ENCODE peak calls at places on chromosomes 4 and X, in nine cellular contexts. C is CD8-positive, alpha-beta memory T cell; R is BJ; T is left ventricle myocardium inferior; P is cardiac muscle cell; U is lung; F is A673; E is neuronal stem cell; I is endodermal cell. J is an unnamed sample.
A peak's percentile ranks its signal among the peaks of the same experiment; 100 is the strongest.

GRCh38 chr4:141080668-141081067 is 52.6 kb downstream of the RNF150 start:
- DNase-seq in C (no peak), R (no peak), T (no peak), P (no peak), U (no peak), F (no peak), E (no peak), I (no peak), J (no peak)

GRCh38 chr4:170589597-170590191 is 499.9 kb upstream of the AADAT start:
- DNase-seq in C (no peak), R (no peak), T (no peak), P (peak; percentile 5), U (no peak), F (peak; percentile 19), E (no peak), I (no peak), J (peak; percentile 13)

GRCh38 chr4:3845744-3846429 is 79.7 kb downstream of the ADRA2C start:
- DNase-seq in C (no peak), R (no peak), T (no peak), P (no peak), U (no peak), F (no peak), E (no peak), I (no peak), J (no peak)

GRCh38 chrX:29470029-29470428 is 745.3 kb upstream of the MAGEB2 start:
- DNase-seq in C (no peak), R (peak; percentile 11), T (no peak), P (no peak), U (no peak), F (peak; percentile 30), E (no peak), I (no peak), J (no peak)

GRCh38 chrX:916235-916609 is 285.6 kb downstream of the SHOX start:
- DNase-seq in C (no peak), R (peak; percentile 91), T (no peak), P (no peak), U (peak; percentile 9), F (no peak), E (no peak), I (no peak), J (no peak)

GRCh38 chr4:95129036-95129435 is 371.3 kb downstream of the BMPR1B start:
- DNase-seq in C (no peak), R (no peak), T (no peak), P (no peak), U (no peak), F (peak; percentile 35), E (no peak), I (no peak), J (no peak)

GRCh38 chr4:151012836-151013235 is 2.2 kb downstream of the LRBA start:
- DNase-seq in C (no peak), R (no peak), T (no peak), P (no peak), U (no peak), F (no peak), E (no peak), I (peak; percentile 71), J (peak; percentile 51)

GRCh38 chrX:19839770-19840254 is 47.6 kb downstream of the SH3KBP1 start:
- DNase-seq in C (no peak), R (no peak), T (no peak), P (no peak), U (no peak), F (no peak), E (no peak), I (no peak), J (no peak)

GRCh38 chrX:41265615-41266014 is 68.3 kb upstream of the DDX3X start:
- DNase-seq in C (peak; percentile 5), R (no peak), T (no peak), P (no peak), U (no peak), F (peak; percentile 59), E (no peak), I (no peak), J (no peak)

GRCh38 chr4:37599092-37599800 is 86.9 kb downstream of the RELL1 start:
- DNase-seq in C (no peak), R (no peak), T (no peak), P (no peak), U (no peak), F (no peak), E (no peak), I (no peak), J (no peak)

GRCh38 chr4:150173854-150174398 is 95.7 kb downstream of the DCLK2 start:
- DNase-seq in C (no peak), R (no peak), T (no peak), P (no peak), U (no peak), F (no peak), E (no peak), I (no peak), J (no peak)

GRCh38 chrX:23276475-23276874 is 58.2 kb upstream of the PTCHD1 start:
- DNase-seq in C (no peak), R (no peak), T (no peak), P (no peak), U (no peak), F (no peak), E (no peak), I (no peak), J (no peak)

GRCh38 chrX:77597511-77597910 is 150.3 kb downstream of the FGF16 start:
- DNase-seq in C (no peak), R (no peak), T (no peak), P (no peak), U (no peak), F (no peak), E (no peak), I (no peak), J (no peak)

GRCh38 chrX:132876509-132876837 is 82.0 kb downstream of the HS6ST2 start:
- DNase-seq in C (no peak), R (no peak), T (no peak), P (peak; percentile 47), U (no peak), F (no peak), E (no peak), I (peak; percentile 79), J (peak; percentile 60)

GRCh38 chr4:114108869-114109268 is 129.4 kb upstream of the ARSJ start:
- DNase-seq in C (no peak), R (no peak), T (no peak), P (no peak), U (no peak), F (peak; percentile 39), E (no peak), I (no peak), J (no peak)

GRCh38 chrX:5915783-5916182 is 312.9 kb downstream of the NLGN4X start:
- DNase-seq in C (no peak), R (no peak), T (no peak), P (no peak), U (no peak), F (peak; percentile 26), E (no peak), I (no peak), J (no peak)
- H3K27me3 ChIP-seq in C (no peaks in the 10 kb centered on the region), R (no peaks in the 10 kb centered on the region), T (no peaks in the 10 kb centered on the region), P (no peaks in the 10 kb centered on the region), U (no peaks in the 10 kb centered on the region), F (no peaks in the 10 kb centered on the region), E (no peaks in the 10 kb centered on the region), I (no peaks in the 10 kb centered on the region), J (no peaks in the 10 kb centered on the region)

DNA sequence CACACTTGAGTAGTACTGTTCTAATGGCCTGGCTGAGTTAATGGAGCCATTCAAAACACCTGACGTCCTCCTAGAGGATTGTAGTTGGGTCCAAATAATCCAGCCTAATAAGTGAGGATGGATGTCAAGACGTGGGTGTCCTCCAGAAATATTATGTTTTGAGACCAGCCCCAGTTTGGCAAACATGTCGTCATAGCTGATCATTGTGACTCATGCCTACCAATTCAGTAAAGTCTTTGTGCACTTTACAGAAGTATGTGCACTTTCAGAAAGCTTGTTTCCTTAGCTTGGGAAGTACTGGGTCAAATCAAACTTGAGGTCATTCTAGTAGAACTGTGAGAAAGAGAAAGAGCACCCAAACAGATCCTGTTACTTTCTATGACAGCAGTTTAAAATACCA is 37.6 kb upstream of the GLRA2 start:
- DNase-seq in C (no peak), R (no peak), T (no peak), P (no peak), U (no peak), F (no peak), E (no peak), I (no peak), J (no peak)
- H3K27me3 ChIP-seq in C (no peaks in the 10 kb centered on the region), R (no peaks in the 10 kb centered on the region), T (no peaks in the 10 kb centered on the region), P (no peaks in the 10 kb centered on the region), U (no peaks in the 10 kb centered on the region), F (no peaks in the 10 kb centered on the region), E (no peaks in the 10 kb centered on the region), I (no peaks in the 10 kb centered on the region), J (no peaks in the 10 kb centered on the region)

DNA sequence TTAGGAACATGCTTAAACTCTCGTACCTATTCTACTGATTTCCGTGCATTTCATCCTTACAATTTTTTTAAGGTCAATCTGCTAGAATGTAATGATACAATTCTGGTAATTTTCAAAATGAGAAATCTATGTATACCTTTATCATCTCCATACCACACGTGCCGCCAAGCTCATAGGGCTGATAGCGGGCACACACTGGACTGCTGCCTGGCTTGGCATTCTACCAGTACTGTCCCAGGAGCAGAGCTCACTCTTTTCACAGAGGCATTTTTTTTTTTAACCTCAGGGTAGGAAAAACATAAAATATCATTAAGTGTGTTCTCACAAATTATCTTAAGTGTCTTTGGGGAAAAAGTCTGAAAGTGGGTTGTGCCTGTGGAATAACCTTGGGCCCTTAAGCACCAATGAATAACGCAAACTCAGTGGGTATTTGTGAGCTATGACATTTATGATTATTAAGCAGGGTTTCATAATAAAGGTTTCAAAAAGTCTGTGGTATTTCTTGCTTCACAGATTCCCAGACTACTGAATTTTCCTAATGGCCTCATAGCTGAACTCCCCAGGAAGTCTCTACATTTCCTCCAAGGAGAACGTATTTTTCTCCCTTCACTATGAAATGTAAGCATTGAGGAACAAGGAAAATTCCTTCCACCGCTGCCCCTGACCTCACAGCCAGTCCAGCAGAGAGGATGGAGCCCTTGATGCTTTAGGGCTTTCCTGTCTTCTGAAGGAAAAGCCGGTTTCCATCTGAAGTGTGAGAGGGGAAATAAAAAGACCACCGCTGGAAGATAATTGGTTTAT is 125.2 kb downstream of the ELOVL6 start:
- DNase-seq in C (no peak), R (no peak), T (peak; percentile 29), P (no peak), U (no peak), F (no peak), E (no peak), I (no peak), J (no peak)
- H3K27me3 ChIP-seq in C (no peaks in the 10 kb centered on the region), R (no peaks in the 10 kb centered on the region), T (no peaks in the 10 kb centered on the region), P (no peaks in the 10 kb centered on the region), U (no peaks in the 10 kb centered on the region), F (no peaks in the 10 kb centered on the region), E (no peaks in the 10 kb centered on the region), I (no peaks in the 10 kb centered on the region), J (no peaks in the 10 kb centered on the region)

DNA sequence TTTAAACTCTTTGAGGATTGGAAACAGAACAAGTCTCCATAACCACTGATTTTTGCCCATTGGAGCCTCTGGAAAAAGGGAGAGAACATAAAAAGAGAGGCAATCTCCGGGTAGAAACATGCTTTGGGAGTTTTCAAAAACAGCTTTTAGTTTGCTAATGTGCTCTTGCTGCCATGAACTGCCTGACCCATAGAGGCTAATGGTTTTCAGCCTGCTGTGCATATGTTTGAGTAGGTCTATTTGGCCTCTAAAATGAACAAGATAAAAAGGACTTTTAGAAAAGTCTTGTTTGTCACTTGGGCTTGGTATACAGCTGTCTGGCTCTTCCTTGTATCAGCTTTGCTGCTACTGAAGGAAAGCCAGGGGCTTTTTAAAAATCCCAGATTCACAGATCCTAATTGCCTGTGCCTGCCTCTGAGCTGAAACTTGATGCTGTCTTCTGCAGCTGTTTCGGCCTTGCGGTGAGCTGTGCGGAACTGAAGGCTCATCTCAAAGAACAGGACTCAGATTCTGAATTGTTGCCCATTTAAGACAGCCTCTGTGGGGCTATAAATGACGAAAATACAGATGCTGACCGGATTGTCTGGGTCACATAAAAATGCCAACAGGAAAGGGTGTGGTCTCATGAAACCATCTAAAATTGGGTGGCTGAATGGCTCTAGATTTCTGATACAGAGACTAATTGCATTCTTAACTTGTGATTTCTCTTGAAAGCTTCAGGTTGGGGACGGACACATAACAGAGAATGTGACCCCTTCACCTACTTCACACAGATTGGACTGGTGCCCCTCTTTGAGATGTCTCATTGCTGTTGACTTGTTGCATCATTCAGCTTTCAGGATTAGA is 18.4 kb upstream of the ZNF41 start:
- DNase-seq in C (no peak), R (peak; percentile 62), T (no peak), P (peak; percentile 18), U (no peak), F (peak; percentile 43), E (no peak), I (no peak), J (no peak)
- H3K27me3 ChIP-seq in C (no peaks in the 10 kb centered on the region), R (no peaks in the 10 kb centered on the region), T (no peaks in the 10 kb centered on the region), P (no peaks in the 10 kb centered on the region), U (no peaks in the 10 kb centered on the region), F (no peaks in the 10 kb centered on the region), E (peaks cover 6% of the 10 kb centered on the region), I (no peaks in the 10 kb centered on the region), J (no peaks in the 10 kb centered on the region)